ENCODE peak calls at places on chromosomes 2 and 18, in ten cellular contexts. E, Z, P, O, L, G, N, W, I and H are unnamed samples.
A peak's percentile ranks its signal among the peaks of the same experiment; 100 is the strongest.

GRCh38 chr2:45409677-45410076 is 201.4 kb downstream of the SRBD1 start:
- DNase-seq in E (no peak), Z (no peak), P (no peak), O (no peak), L (no peak), G (no peak), N (no peak), W (no peak), I (no peak), H (no peak)

GRCh38 chr2:47299555-47299954 is 103.4 kb upstream of the MSH2 start:
- DNase-seq in E (no peak), Z (no peak), P (no peak), O (no peak), L (no peak), G (no peak), N (no peak), W (no peak), I (peak; percentile 72), H (no peak)

GRCh38 chr2:23381084-23381483 is 3.9 kb upstream of the KLHL29 start:
- DNase-seq in E (peak; percentile 86), Z (no peak), P (no peak), O (no peak), L (no peak), G (peak; percentile 24), N (peak; percentile 42), W (no peak), I (peak; percentile 87), H (peak; percentile 68)

GRCh38 chr2:166230024-166230723 is 102.4 kb upstream of the SCN1A start:
- DNase-seq in E (no peak), Z (no peak), P (no peak), O (no peak), L (no peak), G (no peak), N (no peak), W (no peak), I (peak; percentile 43), H (no peak)

GRCh38 chr18:26717123-26717522 is 148.4 kb downstream of the AQP4 start:
- DNase-seq in E (no peak), Z (no peak), P (no peak), O (no peak), L (no peak), G (no peak), N (no peak), W (no peak), I (no peak), H (no peak)

GRCh38 chr2:127581516-127582490 is 46.3 kb downstream of the MYO7B start:
- DNase-seq in E (no peak), Z (no peak), P (no peak), O (no peak), L (no peak), G (no peak), N (no peak), W (no peak), I (no peak), H (no peak)

GRCh38 chr2:95056461-95057459 is 31.3 kb downstream of the MAL start:
- DNase-seq in E (no peak), Z (no peak), P (no peak), O (peak; percentile 20), L (no peak), G (no peak), N (no peak), W (no peak), I (no peak), H (no peak)

GRCh38 chr2:196431957-196432356 is 207.6 kb upstream of the CCDC150 start:
- DNase-seq in E (no peak), Z (no peak), P (no peak), O (no peak), L (no peak), G (no peak), N (peak; percentile 6), W (peak; percentile 29), I (no peak), H (no peak)

GRCh38 chr2:242031481-242032019 is 162.0 kb downstream of the RTP5 start:
- DNase-seq in E (no peak), Z (no peak), P (peak; percentile 25), O (no peak), L (no peak), G (peak; percentile 50), N (no peak), W (no peak), I (peak; percentile 63), H (no peak)

GRCh38 chr18:10927980-10928605 is 221.3 kb downstream of the PIEZO2 start:
- DNase-seq in E (no peak), Z (no peak), P (no peak), O (no peak), L (no peak), G (no peak), N (no peak), W (no peak), I (no peak), H (no peak)

GRCh38 chr2:135238651-135239050 is 186.6 kb downstream of the RAB3GAP1 start:
- DNase-seq in E (no peak), Z (no peak), P (no peak), O (no peak), L (no peak), G (no peak), N (no peak), W (no peak), I (no peak), H (no peak)

GRCh38 chr2:165410231-165410630 is 59.3 kb upstream of the CSRNP3 start:
- DNase-seq in E (no peak), Z (no peak), P (no peak), O (no peak), L (no peak), G (no peak), N (no peak), W (no peak), I (no peak), H (no peak)

GRCh38 chr2:44680424-44680971 is 261.0 kb upstream of the SIX3 start:
- DNase-seq in E (no peak), Z (no peak), P (no peak), O (no peak), L (no peak), G (no peak), N (no peak), W (no peak), I (no peak), H (no peak)

GRCh38 chr2:222440670-222441422 is 16.5 kb downstream of the SGPP2 start:
- DNase-seq in E (no peak), Z (no peak), P (no peak), O (no peak), L (no peak), G (no peak), N (no peak), W (no peak), I (peak; percentile 43), H (no peak)

GRCh38 chr2:74564222-74564621 is 9.7 kb downstream of the DOK1 start:
- DNase-seq in E (no peak), Z (no peak), P (no peak), O (no peak), L (no peak), G (no peak), N (no peak), W (no peak), I (no peak), H (no peak)

GRCh38 chr2:206442854-206443734 is at the start of gene ADAM23:
- DNase-seq in E (no peak), Z (no peak), P (peak; percentile 64), O (no peak), L (peak; percentile 53), G (peak; percentile 61), N (peak; percentile 76), W (peak; percentile 82), I (peak; percentile 29), H (peak; percentile 86)

GRCh38 chr2:202135111-202135874 is 62.2 kb downstream of the KIAA2012 start:
- DNase-seq in E (no peak), Z (no peak), P (no peak), O (no peak), L (no peak), G (no peak), N (no peak), W (no peak), I (peak; percentile 99), H (no peak)

GRCh38 chr2:214104219-214104618 is 306.6 kb upstream of the VWC2L start:
- DNase-seq in E (no peak), Z (no peak), P (no peak), O (no peak), L (no peak), G (no peak), N (no peak), W (no peak), I (no peak), H (no peak)

GRCh38 chr18:75183524-75183923 is 25.4 kb downstream of the PTGR3 start:
- DNase-seq in E (no peak), Z (no peak), P (no peak), O (no peak), L (no peak), G (no peak), N (no peak), W (no peak), I (no peak), H (no peak)

GRCh38 chr2:202203348-202203747 is 35.0 kb downstream of the SUMO1 start:
- DNase-seq in E (no peak), Z (no peak), P (no peak), O (no peak), L (no peak), G (no peak), N (no peak), W (no peak), I (no peak), H (no peak)

GRCh38 chr18:50454379-50455005 is 79.6 kb downstream of the SKA1 start:
- DNase-seq in E (no peak), Z (no peak), P (no peak), O (no peak), L (no peak), G (no peak), N (no peak), W (no peak), I (no peak), H (peak; percentile 18)

GRCh38 chr2:63192169-63192888 is 141.7 kb downstream of the OTX1 start:
- DNase-seq in E (no peak), Z (no peak), P (no peak), O (no peak), L (no peak), G (no peak), N (peak; percentile 57), W (no peak), I (no peak), H (peak; percentile 31)

GRCh38 chr2:111239581-111240249 is 119.0 kb downstream of the BCL2L11 start:
- DNase-seq in E (no peak), Z (no peak), P (no peak), O (no peak), L (no peak), G (no peak), N (no peak), W (no peak), I (no peak), H (no peak)

GRCh38 chr2:237864940-237865622 is 5.7 kb downstream of the RAMP1 start:
- DNase-seq in E (no peak), Z (no peak), P (no peak), O (no peak), L (no peak), G (no peak), N (no peak), W (no peak), I (no peak), H (no peak)

GRCh38 chr2:129092871-129093385 is 774.3 kb upstream of the HS6ST1 start:
- DNase-seq in E (no peak), Z (no peak), P (no peak), O (no peak), L (no peak), G (no peak), N (no peak), W (no peak), I (no peak), H (no peak)

GRCh38 chr2:165953306-165953654 is 296 bp downstream of the TTC21B start:
- DNase-seq in E (no peak), Z (no peak), P (no peak), O (no peak), L (no peak), G (no peak), N (peak; percentile 80), W (no peak), I (no peak), H (no peak)

GRCh38 chr2:19607400-19607799 is 249.0 kb upstream of the OSR1 start:
- DNase-seq in E (no peak), Z (no peak), P (no peak), O (no peak), L (no peak), G (no peak), N (no peak), W (no peak), I (peak; percentile 11), H (no peak)

GRCh38 chr18:64115906-64116305 is 33.0 kb downstream of the LINC00305 start:
- DNase-seq in E (no peak), Z (no peak), P (no peak), O (no peak), L (no peak), G (no peak), N (no peak), W (no peak), I (no peak), H (no peak)